ENCODE peak calls at places on chromosomes 16 and 17, in seven cellular contexts. X is RWPE1; Y is CD4-positive, alpha-beta T cell; N is heart left ventricle; P is neural crest cell; B is omental fat pad; O is mesothelial cell of epicardium. E is an unnamed sample.

GRCh38 chr16:879986-880385 is 79.5 kb upstream of the GNG13 start:
- DNase-seq in Y (no peak), B (no peak), O (no peak), X (no peak), N (peak; percentile 37), P (no peak), E (no peak)

GRCh38 chr16:11557811-11558210 is 28.9 kb downstream of the LITAF start:
- DNase-seq in N (no peak), P (no peak), X (no peak), O (no peak), B (no peak), Y (no peak), E (no peak)

GRCh38 chr17:76090517-76091135 is 11.6 kb downstream of the ZACN start:
- DNase-seq in N (no peak), X (no peak), P (no peak), Y (no peak), B (no peak), O (no peak), E (no peak)

GRCh38 chr16:11571549-11571948 is 15.2 kb downstream of the LITAF start:
- DNase-seq in P (no peak), O (no peak), Y (no peak), N (no peak), X (no peak), B (no peak), E (no peak)

GRCh38 chr17:12089809-12090384 is 69.2 kb downstream of the MAP2K4 start:
- DNase-seq in X (peak; percentile 63), B (no peak), O (no peak), N (no peak), Y (no peak), P (no peak), E (no peak)

GRCh38 chr17:7330099-7331015 is 1.2 kb upstream of the NEURL4 start:
- DNase-seq in B (no peak), O (peak; percentile 79), N (peak; percentile 85), P (peak; percentile 74), Y (peak; percentile 53), X (peak; percentile 94), E (peak; percentile 69)

GRCh38 chr17:58005728-58006562 is 1.1 kb downstream of the SRSF1 start:
- DNase-seq in Y (no peak), O (no peak), X (no peak), N (no peak), P (no peak), B (no peak), E (no peak)

GRCh38 chr16:280552-280951 is at the start of gene ARHGDIG:
- DNase-seq in Y (no peak), N (peak; percentile 53), X (no peak), P (no peak), O (no peak), B (no peak), E (no peak)

GRCh38 chr16:58299757-58300349 is 5.0 kb upstream of the PRSS54 start:
- DNase-seq in Y (no peak), B (no peak), O (no peak), N (no peak), P (no peak), X (no peak), E (no peak)

GRCh38 chr16:30457743-30458560 is 12.3 kb upstream of the SEPHS2 start:
- DNase-seq in O (no peak), X (no peak), Y (no peak), P (no peak), N (no peak), B (no peak), E (no peak)

GRCh38 chr16:67284699-67285646 is 5.6 kb downstream of the PLEKHG4 start:
- DNase-seq in N (no peak), Y (no peak), O (no peak), B (no peak), P (peak; percentile 26), X (no peak), E (no peak)

GRCh38 chr17:40062347-40063033 is at the start of gene THRA:
- DNase-seq in O (peak; percentile 65), X (peak; percentile 72), P (peak; percentile 52), N (peak; percentile 89), B (no peak), Y (peak; percentile 53), E (no peak)

GRCh38 chr16:1899641-1900451 is 18.4 kb downstream of the HS3ST6 start:
- DNase-seq in O (no peak), X (peak; percentile 38), N (peak; percentile 9), B (no peak), P (no peak), Y (no peak), E (no peak)

GRCh38 chr17:35931794-35932419 is 1.3 kb upstream of the RDM1 start:
- DNase-seq in P (no peak), N (no peak), X (no peak), O (no peak), B (no peak), Y (no peak), E (no peak)

GRCh38 chr17:70772761-70773160 is 603.4 kb downstream of the KCNJ2 start:
- DNase-seq in N (no peak), B (no peak), X (no peak), Y (no peak), O (no peak), P (no peak), E (no peak)

GRCh38 chr16:52592778-52593177 is 45.8 kb upstream of the TOX3 start:
- DNase-seq in X (no peak), Y (no peak), B (no peak), P (no peak), N (no peak), O (no peak), E (no peak)

GRCh38 chr17:67605259-67605912 is 112.3 kb upstream of the NOL11 start:
- DNase-seq in P (no peak), O (no peak), Y (no peak), B (no peak), N (peak; percentile 79), X (no peak), E (no peak)

GRCh38 chr17:8383143-8383974 is at the start of gene RPL26:
- DNase-seq in Y (peak; percentile 94), O (peak; percentile 94), X (peak; percentile 95), N (peak; percentile 95), B (peak; percentile 89), P (peak; percentile 94), E (peak; percentile 97)

GRCh38 chr16:3017806-3018506 is at the start of gene CLDN6:
- DNase-seq in N (no peak), Y (no peak), X (no peak), P (peak; percentile 66), O (peak; percentile 95), B (no peak), E (no peak)

DNA sequence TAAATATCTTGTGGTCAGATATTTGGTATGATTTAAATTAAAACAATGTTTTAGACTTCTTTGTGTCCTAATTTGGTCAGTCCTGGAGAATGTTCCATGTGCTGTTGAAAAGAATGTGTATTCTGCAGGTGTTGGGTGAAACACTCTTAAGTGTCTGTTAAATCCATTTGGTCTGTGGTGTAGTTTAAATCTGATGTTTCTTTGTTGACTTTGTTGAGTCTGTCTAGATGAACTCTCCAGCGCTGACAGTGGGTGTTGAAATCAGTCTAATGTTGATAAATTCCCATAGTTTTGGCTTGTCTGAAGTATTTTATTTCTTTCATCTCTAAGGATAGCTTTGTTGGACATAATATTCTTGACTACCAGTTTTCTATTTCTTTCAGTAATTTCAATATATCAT is 18.8 kb downstream of the TANC2 start:
- DNase-seq in B (no peak), P (no peak), N (no peak), O (no peak), X (no peak), Y (no peak), E (no peak)
- TF ChIP-seq CTCF in B (no peak), P (no peak), N (no peak), O (no peak), X (no peak), Y (no peak), E (no peak)

DNA sequence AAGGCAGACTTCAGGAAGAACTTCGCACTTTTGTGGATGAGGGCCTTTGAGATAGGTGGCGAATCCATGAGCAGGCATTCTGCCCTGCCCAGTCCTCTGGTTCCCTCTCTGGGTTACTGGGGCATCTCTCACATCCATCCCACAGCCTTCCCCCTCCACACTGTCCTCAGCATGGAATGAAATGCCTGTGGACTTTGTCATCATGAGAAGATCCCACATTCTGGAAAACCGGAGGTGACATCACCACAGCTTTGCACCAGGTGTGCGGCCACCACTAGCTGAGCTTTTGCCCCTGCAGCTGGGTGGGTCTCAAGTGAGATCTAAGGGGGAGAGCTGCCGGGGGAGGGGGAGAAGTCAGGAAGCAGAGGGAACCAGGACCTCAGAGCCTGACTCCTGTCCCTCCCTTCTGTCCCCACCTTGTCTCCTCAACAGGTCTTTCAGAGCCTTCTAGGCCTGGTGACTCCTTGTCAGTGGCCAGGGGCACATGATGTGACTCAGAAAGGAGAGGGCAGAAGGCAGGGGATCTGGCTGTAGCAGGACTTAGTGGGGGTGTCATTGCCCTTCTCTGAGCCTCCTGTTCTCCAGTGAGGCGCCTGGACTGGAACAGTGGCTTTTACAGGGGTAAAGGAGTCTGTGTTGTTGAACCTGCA is 40.0 kb upstream of the DLX4 start:
- DNase-seq in Y (no peak), P (no peak), B (no peak), O (no peak), X (peak; percentile 47), N (no peak), E (no peak)
- TF ChIP-seq CTCF in Y (no peak), P (no peak), B (no peak), O (no peak), X (no peak), N (no peak), E (no peak)

GRCh38 chr17:54754560-54754959 is 146.1 kb upstream of the TOM1L1 start:
- DNase-seq in O (no peak), P (no peak), N (no peak), Y (no peak), B (no peak), X (no peak), E (no peak)

GRCh38 chr17:54745239-54745638 is 155.4 kb upstream of the TOM1L1 start:
- DNase-seq in P (no peak), O (no peak), N (no peak), X (no peak), B (no peak), Y (no peak), E (no peak)

GRCh38 chr17:54744750-54745149 is 155.9 kb upstream of the TOM1L1 start:
- DNase-seq in X (no peak), P (no peak), N (no peak), Y (no peak), O (no peak), B (no peak), E (no peak)

GRCh38 chr17:54745862-54746261 is 154.8 kb upstream of the TOM1L1 start:
- DNase-seq in P (no peak), B (no peak), X (no peak), Y (no peak), O (no peak), N (no peak), E (no peak)

DNA sequence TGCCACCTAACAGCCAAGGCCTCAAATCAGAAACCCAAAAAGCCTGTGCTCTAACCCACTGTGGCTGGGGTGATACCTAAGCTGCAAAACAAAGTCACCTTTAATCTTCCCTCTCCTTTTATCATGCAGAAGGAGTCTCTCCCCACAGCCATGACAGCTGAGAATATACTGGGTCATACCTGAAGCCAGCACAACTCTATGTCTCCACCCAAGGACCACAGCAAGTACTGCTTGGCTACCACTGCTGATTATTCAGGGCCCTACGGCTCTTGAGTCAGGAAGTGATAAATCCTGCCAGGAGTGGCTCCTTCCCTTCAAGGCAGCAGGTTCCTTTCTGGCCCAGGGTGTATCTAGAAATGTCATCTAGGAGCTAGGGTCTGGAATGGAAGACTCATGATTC is 151.5 kb upstream of the TOM1L1 start:
- DNase-seq in B (no peak), O (no peak), Y (no peak), X (no peak), P (no peak), N (no peak), E (no peak)
- TF ChIP-seq CTCF in B (no peak), O (no peak), Y (no peak), X (no peak), P (no peak), N (no peak), E (no peak)

GRCh38 chr16:89687092-89687940 is 827 bp downstream of the CDK10 start:
- DNase-seq in X (peak; percentile 32), B (no peak), N (no peak), O (no peak), P (no peak), Y (no peak), E (no peak)
- TF ChIP-seq CTCF in X (no peak), B (no peak), N (no peak), O (no peak), P (no peak), Y (no peak), E (no peak)